ENCODE peak calls at places on chromosomes 5 and 9, in four cellular contexts. A, C, S and T are unnamed samples.

GRCh38 chr9:87395804-87396458 is 101.7 kb upstream of the DAPK1 start:
- DNase-seq in C (no peak), A (no peak), S (no peak), T (no peak)

GRCh38 chr5:96601811-96602244 is 60.3 kb upstream of the CAST start:
- DNase-seq in C (peak), S (peak), A (peak), T (no peak)

GRCh38 chr5:38187532-38187931 is 70.8 kb upstream of the EGFLAM start:
- DNase-seq in A (no peak), C (no peak), S (no peak), T (no peak)

GRCh38 chr9:76394896-76395244 is 644 bp upstream of the RFK start:
- DNase-seq in C (peak), A (peak), S (peak), T (no peak)

GRCh38 chr9:81824802-81825770 is 103.1 kb upstream of the SPATA31D4 start:
- DNase-seq in S (no peak), C (no peak), A (no peak), T (no peak)

GRCh38 chr9:107548298-107549142 is 59.0 kb upstream of the KLF4 start:
- DNase-seq in S (no peak), C (peak), A (peak), T (no peak)

GRCh38 chr9:91117959-91118651 is 243.6 kb downstream of the AUH start:
- DNase-seq in C (peak), S (no peak), A (no peak), T (peak)

GRCh38 chr5:98292496-98292895 is 481.0 kb upstream of the RGMB start:
- DNase-seq in C (no peak), A (no peak), S (no peak), T (no peak)

GRCh38 chr9:3863114-3863528 is 337.3 kb upstream of the RFX3 start:
- DNase-seq in A (peak), S (no peak), C (no peak), T (no peak)

GRCh38 chr9:88023001-88023400 is 48.7 kb upstream of the CDK20 start:
- DNase-seq in A (no peak), C (no peak), S (no peak), T (no peak)

GRCh38 chr9:137982132-137982666 is 104.6 kb downstream of the CACNA1B start:
- DNase-seq in A (peak), C (no peak), S (no peak), T (no peak)

GRCh38 chr9:135879619-135880018 is 27.7 kb downstream of the CAMSAP1 start:
- DNase-seq in S (no peak), A (no peak), C (no peak), T (no peak)

GRCh38 chr9:90815183-90815943 is 13.7 kb downstream of the SYK start:
- DNase-seq in S (no peak), C (peak), A (no peak), T (no peak)

GRCh38 chr5:32506251-32506661 is 61.7 kb upstream of the ZFR start:
- DNase-seq in S (no peak), C (no peak), A (no peak), T (no peak)

GRCh38 chr5:36875051-36875788 is 1.3 kb upstream of the NIPBL start:
- DNase-seq in S (no peak), C (peak), A (no peak), T (no peak)

GRCh38 chr9:14198544-14199510 is 115.1 kb downstream of the NFIB start:
- DNase-seq in A (no peak), S (no peak), C (no peak), T (no peak)

GRCh38 chr5:122790354-122791123 is 15.7 kb downstream of the SNX2 start:
- DNase-seq in A (no peak), C (no peak), S (no peak), T (no peak)

GRCh38 chr5:32713396-32714381 is 2.6 kb downstream of the NPR3 start:
- DNase-seq in S (no peak), A (no peak), C (no peak), T (no peak)

GRCh38 chr9:116646661-116647514 is 40.2 kb upstream of the TRIM32 start:
- DNase-seq in C (peak), A (peak), S (no peak), T (no peak)

GRCh38 chr9:81474125-81474524 is 215.2 kb downstream of the TLE1 start:
- DNase-seq in S (no peak), C (no peak), A (no peak), T (no peak)

GRCh38 chr5:66213533-66213932 is 69.4 kb downstream of the SREK1 start:
- DNase-seq in C (no peak), A (no peak), S (no peak), T (no peak)

GRCh38 chr5:116544542-116545241 is 29.9 kb downstream of the SEMA6A start:
- DNase-seq in S (no peak), A (no peak), C (no peak), T (no peak)

GRCh38 chr5:107570805-107571531 is 99.8 kb downstream of the EFNA5 start:
- DNase-seq in S (peak), C (no peak), A (no peak), T (no peak)

GRCh38 chr5:56854920-56855319 is 39.6 kb downstream of the MAP3K1 start:
- DNase-seq in A (no peak), S (no peak), C (no peak), T (no peak)

GRCh38 chr9:98503867-98504800 is 204.6 kb downstream of the GABBR2 start:
- DNase-seq in S (no peak), A (no peak), C (no peak), T (no peak)

GRCh38 chr5:154534457-154535050 is 56.5 kb upstream of the HAND1 start:
- DNase-seq in A (no peak), C (no peak), S (no peak), T (peak)

GRCh38 chr5:136722086-136722485 is 356.7 kb upstream of the TRPC7 start:
- DNase-seq in C (no peak), A (no peak), S (no peak), T (no peak)

GRCh38 chr5:152560508-152561137 is 155.5 kb upstream of the NMUR2 start:
- DNase-seq in S (no peak), C (peak), A (peak), T (peak)

GRCh38 chr5:111075520-111075919 is 4.0 kb downstream of the TSLP start:
- DNase-seq in S (no peak), C (no peak), A (peak), T (no peak)

GRCh38 chr5:68798877-68799276 is 294.9 kb upstream of the SLC30A5 start:
- DNase-seq in S (no peak), A (no peak), C (no peak), T (no peak)

GRCh38 chr9:33818167-33818831 is 1.3 kb downstream of the UBE2R2 start:
- DNase-seq in C (no peak), S (no peak), A (no peak), T (peak)

GRCh38 chr5:53482717-53483638 is 2.5 kb downstream of the FST start:
- DNase-seq in S (no peak), C (peak), A (no peak), T (peak)

GRCh38 chr5:175746851-175747250 is 89.0 kb downstream of the HRH2 start:
- DNase-seq in S (no peak), A (peak), C (peak), T (no peak)

GRCh38 chr9:127919253-127919815 is 2.5 kb upstream of the ST6GALNAC4 start:
- DNase-seq in S (no peak), C (peak), A (peak), T (no peak)

GRCh38 chr5:116557669-116558271 is 16.9 kb downstream of the SEMA6A start:
- DNase-seq in S (no peak), C (peak), A (no peak), T (no peak)

GRCh38 chr5:9188131-9188530 is 357.7 kb downstream of the SEMA5A start:
- DNase-seq in C (no peak), S (no peak), A (no peak), T (no peak)

GRCh38 chr9:133786936-133787748 is 49.0 kb upstream of the SARDH start:
- DNase-seq in A (no peak), S (no peak), C (no peak), T (no peak)

GRCh38 chr5:35803221-35803651 is 53.5 kb upstream of the IL7R start:
- DNase-seq in A (no peak), S (no peak), C (no peak), T (peak)

GRCh38 chr5:180631549-180632392 is 17.6 kb downstream of the FLT4 start:
- DNase-seq in C (no peak), S (no peak), A (no peak), T (no peak)
- TF ChIP-seq EGR1 in C (no peak), S (no peak), A (no peak), T (no peak)

GRCh38 chr9:35415769-35416427 is 74.0 kb upstream of the RUSC2 start:
- DNase-seq in S (no peak), C (peak), A (no peak), T (no peak)
- TF ChIP-seq EGR1 in S (no peak), C (no peak), A (no peak), T (no peak)

GRCh38 chr9:23821400-23822181 is 4.4 kb downstream of the ELAVL2 start:
- DNase-seq in A (no peak), C (no peak), S (no peak), T (no peak)
- TF ChIP-seq EGR1 in A (no peak), C (no peak), S (no peak), T (peak)

GRCh38 chr9:99894826-99895225 is 11.6 kb upstream of the STX17 start:
- DNase-seq in S (no peak), C (no peak), A (no peak), T (no peak)

GRCh38 chr9:99896119-99896518 is 10.3 kb upstream of the STX17 start:
- DNase-seq in C (no peak), S (no peak), A (no peak), T (no peak)

GRCh38 chr9:99895510-99895909 is 10.9 kb upstream of the STX17 start:
- DNase-seq in S (no peak), C (no peak), A (no peak), T (no peak)
- TF ChIP-seq EGR1 in S (no peak), C (no peak), A (no peak), T (no peak)